ENCODE peak calls at places on chromosome 6, in four cellular contexts. B, O, I and C are unnamed samples.

GRCh38 chr6:169592558-169592957 is 109.3 kb downstream of the WDR27 start:
- DNase-seq in I (no peak), B (peak), O (no peak), C (no peak)

GRCh38 chr6:27091661-27092315 is 155.7 kb upstream of the PRSS16 start:
- DNase-seq in I (peak), B (peak), O (peak), C (peak)

GRCh38 chr6:156410649-156411048 is 366.5 kb upstream of the ARID1B start:
- DNase-seq in I (no peak), O (no peak), B (no peak), C (no peak)

GRCh38 chr6:52576392-52577021 is 353 bp downstream of the TRAM2 start:
- DNase-seq in O (peak), I (peak), B (peak), C (peak)

GRCh38 chr6:22411408-22412105 is 114.7 kb upstream of the PRL start:
- DNase-seq in O (no peak), I (no peak), B (peak), C (no peak)

GRCh38 chr6:136962661-136963060 is 40.6 kb downstream of the SLC35D3 start:
- DNase-seq in B (peak), I (no peak), O (peak), C (no peak)

GRCh38 chr6:20402181-20403079 is 751 bp downstream of the E2F3 start:
- DNase-seq in O (peak), I (peak), B (peak), C (peak)

GRCh38 chr6:82843291-82843885 is 222.3 kb downstream of the UBE3D start:
- DNase-seq in I (no peak), O (no peak), B (no peak), C (no peak)

GRCh38 chr6:8627085-8627861 is 191.9 kb upstream of the SLC35B3 start:
- DNase-seq in B (peak), I (no peak), O (no peak), C (no peak)

GRCh38 chr6:164665328-164665727 is 644.1 kb downstream of the C6orf118 start:
- DNase-seq in I (no peak), B (no peak), O (no peak), C (no peak)

GRCh38 chr6:106119526-106119925 is 33.4 kb downstream of the PRDM1 start:
- DNase-seq in B (no peak), I (no peak), O (no peak), C (no peak)

GRCh38 chr6:143864234-143864633 is at the start of gene ZC2HC1B:
- DNase-seq in I (no peak), O (no peak), B (no peak), C (no peak)

GRCh38 chr6:37243131-37243815 is 14.3 kb upstream of the TBC1D22B start:
- DNase-seq in O (no peak), I (no peak), B (no peak), C (no peak)

GRCh38 chr6:169190144-169190584 is 63.5 kb downstream of the THBS2 start:
- DNase-seq in B (peak), I (no peak), O (no peak), C (no peak)

GRCh38 chr6:34851361-34851760 is 36.5 kb downstream of the TAF11 start:
- DNase-seq in I (no peak), B (no peak), O (no peak), C (no peak)

GRCh38 chr6:127952831-127953230 is 52.0 kb upstream of the THEMIS start:
- DNase-seq in I (no peak), B (peak), O (no peak), C (no peak)

GRCh38 chr6:147841749-147842148 is 333.3 kb downstream of the SAMD5 start:
- DNase-seq in O (no peak), B (no peak), I (no peak), C (no peak)

GRCh38 chr6:26272171-26272631 is 92.8 kb upstream of the BTN3A2 start:
- DNase-seq in O (no peak), I (no peak), B (no peak), C (peak)

GRCh38 chr6:144294016-144294415 is 8.9 kb downstream of the UTRN start:
- DNase-seq in B (peak), I (no peak), O (no peak), C (no peak)

GRCh38 chr6:12603711-12604049 is 112.9 kb upstream of the PHACTR1 start:
- DNase-seq in B (no peak), O (no peak), I (no peak), C (no peak)
- TF ChIP-seq CTCF in B (no peak), O (peak), I (no peak), C (no peak)

GRCh38 chr6:2999621-3000455 is at the start of gene NQO2:
- DNase-seq in B (peak), I (peak), O (peak), C (peak)

GRCh38 chr6:2999005-2999620 is 581 bp upstream of the NQO2 start:
- DNase-seq in B (peak), O (no peak), I (no peak), C (peak)

GRCh38 chr6:3001146-3001772 is 1.6 kb downstream of the NQO2 start:
- DNase-seq in I (no peak), O (no peak), B (no peak), C (no peak)

GRCh38 chr6:3005077-3005476 is 5.4 kb downstream of the NQO2 start:
- DNase-seq in I (no peak), B (no peak), O (no peak), C (no peak)

DNA sequence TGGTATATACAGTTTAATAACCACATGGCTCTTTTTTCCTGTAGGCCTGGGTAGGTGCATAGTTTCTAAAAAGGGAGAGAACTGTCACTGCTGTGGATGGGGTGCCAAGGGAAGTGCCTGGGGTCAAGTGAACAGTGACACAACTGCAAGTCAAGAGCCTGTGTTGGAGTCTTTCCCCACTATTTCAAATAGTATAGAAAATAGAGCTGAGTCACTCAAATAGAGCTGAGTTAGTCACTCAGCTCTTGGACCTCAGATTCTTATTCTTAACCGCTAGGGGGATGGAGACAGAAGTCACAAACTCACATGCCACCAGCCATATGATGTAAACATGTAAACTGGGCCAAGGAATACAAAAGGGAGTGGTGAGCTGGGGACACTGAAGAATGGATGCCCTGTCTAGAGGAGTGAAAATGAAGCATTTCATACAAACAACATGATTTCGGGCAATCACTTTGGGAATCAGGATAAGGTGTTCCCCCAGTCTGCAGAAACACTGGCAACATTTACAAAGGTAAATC is 2.1 kb downstream of the NQO2 start:
- DNase-seq in I (peak), O (no peak), B (peak), C (no peak)
- TF ChIP-seq CTCF in I (peak), O (peak), B (peak), C (peak)

DNA sequence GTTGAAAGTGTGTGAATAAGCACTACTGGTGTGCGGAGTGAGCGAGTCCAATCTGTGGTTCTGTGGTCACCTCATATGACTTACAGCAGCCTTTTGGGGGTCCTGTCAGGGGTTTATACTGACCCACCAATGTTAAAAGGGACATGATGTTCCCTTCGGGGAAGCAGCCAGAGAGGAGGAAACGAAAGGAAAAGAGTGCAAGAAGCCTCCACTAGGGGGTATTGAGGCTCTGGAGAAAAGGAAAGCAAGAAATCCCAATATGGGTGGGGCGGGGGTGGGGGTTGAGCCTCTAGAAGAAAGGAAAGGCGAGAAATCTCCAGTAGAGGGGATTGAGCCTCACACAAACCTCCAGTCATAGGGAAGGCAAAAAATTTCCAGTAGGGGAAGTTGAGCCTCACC is 249.3 kb upstream of the ECI2 start:
- DNase-seq in I (no peak), O (no peak), B (no peak), C (no peak)
- TF ChIP-seq CTCF in I (no peak), O (no peak), B (no peak), C (no peak)

GRCh38 chr6:39574991-39575390 is 150.2 kb downstream of the KIF6 start:
- DNase-seq in B (no peak), I (no peak), O (no peak), C (no peak)

DNA sequence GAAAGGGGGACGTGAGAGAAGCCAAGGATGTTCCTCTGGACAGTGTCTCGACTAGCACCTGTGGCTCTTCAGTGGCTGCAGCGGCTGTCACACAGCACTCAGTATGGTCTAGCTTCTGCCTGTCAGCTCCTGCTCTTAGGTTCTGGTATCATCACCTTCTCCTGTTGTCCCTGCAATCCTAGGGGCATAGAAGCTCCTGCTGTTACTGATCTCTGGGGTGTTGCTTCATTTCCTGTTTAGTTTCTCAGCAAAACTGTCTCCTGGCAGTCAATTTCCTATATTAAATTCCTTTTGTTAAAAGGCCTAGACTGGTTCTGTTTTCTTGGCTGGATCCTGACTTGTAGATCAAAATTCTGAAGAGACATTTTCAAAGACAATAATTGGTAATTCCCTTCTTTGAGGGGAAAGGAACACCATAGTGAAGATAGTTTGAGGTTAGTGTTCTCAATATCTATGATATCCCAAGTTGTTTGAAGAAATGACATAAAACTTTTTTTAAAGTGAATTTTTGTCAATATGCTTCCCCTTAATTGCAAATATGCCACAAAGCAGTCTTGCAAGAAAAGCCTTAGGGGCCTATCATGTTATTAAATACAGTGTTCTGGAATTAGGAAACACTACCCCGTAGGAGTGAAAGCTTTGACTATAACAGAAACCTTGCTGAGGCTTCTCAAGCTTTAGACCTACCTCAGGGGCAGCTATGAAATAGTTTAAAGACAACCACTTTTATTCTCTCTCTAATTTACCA is 148.5 kb downstream of the KIF6 start:
- DNase-seq in B (no peak), O (no peak), I (no peak), C (no peak)
- TF ChIP-seq CTCF in B (no peak), O (no peak), I (no peak), C (no peak)